ENCODE peak calls at places on chromosomes 4 and X, in six cellular contexts. S, T, H, L, K and B are unnamed samples.
A peak's percentile ranks its signal among the peaks of the same experiment; 100 is the strongest.

GRCh38 chr4:1293981-1294380 is 4.3 kb downstream of the MAEA start:
- DNase-seq in H (no peak), K (no peak), S (no peak), T (peak; percentile 79), L (no peak), B (no peak)

GRCh38 chr4:145287351-145287750 is 107.0 kb upstream of the OTUD4 start:
- DNase-seq in H (no peak), L (no peak), S (no peak), K (no peak), T (no peak), B (no peak)

GRCh38 chr4:74364649-74365491 is at the start of gene EREG:
- DNase-seq in H (peak; percentile 51), L (peak; percentile 77), S (peak; percentile 62), K (peak; percentile 6), T (peak; percentile 66), B (no peak)

GRCh38 chrX:136856527-136856926 is 24.0 kb downstream of the RBMX start:
- DNase-seq in T (no peak), S (no peak), H (no peak), K (no peak), L (no peak), B (no peak)

GRCh38 chrX:110646386-110646785 is 149.2 kb downstream of the CHRDL1 start:
- DNase-seq in S (no peak), T (no peak), K (no peak), H (no peak), L (no peak), B (no peak)

GRCh38 chr4:173457893-173458292 is 59.0 kb upstream of the SCRG1 start:
- DNase-seq in K (no peak), T (no peak), S (no peak), H (no peak), L (no peak), B (no peak)

GRCh38 chr4:126470862-126471261 is 1156.1 kb downstream of the FAT4 start:
- DNase-seq in L (peak; percentile 7), K (no peak), H (no peak), T (peak; percentile 2), S (no peak), B (no peak)

GRCh38 chrX:69073721-69074120 is 91.5 kb downstream of the PJA1 start:
- DNase-seq in H (no peak), T (no peak), K (no peak), S (no peak), L (no peak), B (no peak)

GRCh38 chr4:137212601-137213000 is 319.7 kb downstream of the PCDH18 start:
- DNase-seq in H (no peak), L (no peak), T (no peak), K (no peak), S (no peak), B (no peak)

GRCh38 chrX:65697915-65698796 is 30.7 kb downstream of the MSN start:
- DNase-seq in S (no peak), K (peak; percentile 61), H (no peak), L (peak; percentile 40), T (peak; percentile 27), B (peak; percentile 58)

GRCh38 chrX:132730726-132731125 is 227.7 kb downstream of the HS6ST2 start:
- DNase-seq in S (no peak), T (no peak), L (no peak), H (no peak), K (no peak), B (no peak)

GRCh38 chrX:71492086-71493065 is 40.5 kb upstream of the OGT start:
- DNase-seq in K (peak; percentile 24), T (peak; percentile 37), H (peak; percentile 14), L (peak; percentile 80), S (peak; percentile 3), B (peak; percentile 40)

GRCh38 chrX:150258176-150258425 is 105.0 kb upstream of the MAMLD1 start:
- DNase-seq in S (no peak), H (no peak), T (no peak), K (no peak), L (no peak), B (no peak)

GRCh38 chrX:6225307-6226052 is 3.2 kb downstream of the NLGN4X start:
- DNase-seq in L (no peak), K (no peak), T (no peak), S (peak; percentile 11), H (peak; percentile 5), B (no peak)

GRCh38 chrX:102067966-102068723 is 57.3 kb upstream of the TCEAL2 start:
- DNase-seq in H (peak; percentile 6), S (peak; percentile 14), K (no peak), T (no peak), L (peak; percentile 38), B (no peak)

GRCh38 chrX:100946521-100946920 is 17.8 kb upstream of the XKRX start:
- DNase-seq in K (no peak), H (no peak), L (peak; percentile 10), S (no peak), T (peak; percentile 2), B (no peak)

GRCh38 chr4:85740431-85740861 is 265.5 kb downstream of the ARHGAP24 start:
- DNase-seq in T (peak; percentile 21), L (peak; percentile 73), K (no peak), S (no peak), H (peak; percentile 26), B (no peak)

GRCh38 chr4:87529187-87529586 is at the start of gene SPARCL1:
- DNase-seq in T (no peak), H (no peak), S (no peak), L (no peak), K (peak; percentile 68), B (no peak)

GRCh38 chr4:113899260-113900177 is 79.9 kb downstream of the ARSJ start:
- DNase-seq in H (peak; percentile 45), T (no peak), K (no peak), S (no peak), L (no peak), B (no peak)

GRCh38 chrX:125131146-125131545 is 188.5 kb upstream of the TEX13C start:
- DNase-seq in K (no peak), H (peak; percentile 0), S (peak; percentile 14), L (peak; percentile 1), T (no peak), B (no peak)

GRCh38 chrX:83022020-83022419 is 486.1 kb upstream of the POU3F4 start:
- DNase-seq in H (no peak), T (no peak), L (no peak), K (no peak), S (no peak), B (no peak)

GRCh38 chrX:120334137-120334536 is 22.9 kb upstream of the TMEM255A start:
- DNase-seq in S (no peak), K (no peak), T (no peak), H (no peak), L (no peak), B (no peak)

GRCh38 chrX:44843318-44843702 is 511 bp upstream of the DUSP21 start:
- DNase-seq in T (no peak), H (peak; percentile 11), L (peak; percentile 5), S (no peak), K (no peak), B (no peak)

GRCh38 chr4:184067931-184068554 is 149.6 kb downstream of the ENPP6 start:
- DNase-seq in H (no peak), T (no peak), L (no peak), K (no peak), S (peak; percentile 13), B (no peak)

GRCh38 chrX:153929576-153929975 is 3.5 kb upstream of the ARHGAP4 start:
- DNase-seq in T (no peak), S (no peak), H (no peak), K (no peak), L (no peak), B (no peak)
- H3K4me1 ChIP-seq in T (peaks cover 12% of the 10 kb centered on the region), S (peaks cover 11% of the 10 kb centered on the region), H (peaks cover 7% of the 10 kb centered on the region), K (peaks cover 61% of the 10 kb centered on the region), L (no peaks in the 10 kb centered on the region), B (no peaks in the 10 kb centered on the region)

GRCh38 chr4:78660559-78660958 is 109.0 kb downstream of the ANXA3 start:
- DNase-seq in L (peak; percentile 54), T (no peak), K (no peak), H (no peak), S (no peak), B (no peak)

GRCh38 chr4:78661923-78662521 is 110.5 kb downstream of the ANXA3 start:
- DNase-seq in H (no peak), S (no peak), T (no peak), K (no peak), L (peak; percentile 69), B (no peak)

GRCh38 chr4:78659264-78659663 is 107.7 kb downstream of the ANXA3 start:
- DNase-seq in L (no peak), T (peak; percentile 32), H (no peak), K (peak; percentile 18), S (no peak), B (no peak)

GRCh38 chr4:78661086-78661690 is 109.6 kb downstream of the ANXA3 start:
- DNase-seq in S (no peak), T (no peak), K (no peak), H (no peak), L (no peak), B (no peak)

GRCh38 chr4:78659665-78660064 is 108.1 kb downstream of the ANXA3 start:
- DNase-seq in L (no peak), K (no peak), T (no peak), H (no peak), S (no peak), B (no peak)
- H3K4me1 ChIP-seq in L (peaks cover 60% of the 10 kb centered on the region), K (peaks cover 97% of the 10 kb centered on the region), T (peaks cover 26% of the 10 kb centered on the region), H (peaks cover 3% of the 10 kb centered on the region), S (no peaks in the 10 kb centered on the region), B (peaks cover 2% of the 10 kb centered on the region)

GRCh38 chr4:37601527-37601926 is 84.6 kb downstream of the RELL1 start:
- DNase-seq in T (peak; percentile 66), S (no peak), K (no peak), H (no peak), L (peak; percentile 74), B (no peak)

GRCh38 chr4:37603070-37603468 is 83.1 kb downstream of the RELL1 start:
- DNase-seq in T (peak; percentile 20), S (peak; percentile 74), K (peak; percentile 82), L (peak; percentile 71), H (peak; percentile 45), B (peak; percentile 87)

GRCh38 chr4:37602454-37603069 is 83.6 kb downstream of the RELL1 start:
- DNase-seq in K (no peak), S (no peak), T (no peak), L (no peak), H (no peak), B (no peak)

GRCh38 chr4:37604464-37604863 is 81.7 kb downstream of the RELL1 start:
- DNase-seq in S (no peak), T (peak; percentile 50), K (no peak), L (peak; percentile 75), H (peak; percentile 30), B (no peak)

GRCh38 chr4:37603711-37604110 is 82.5 kb downstream of the RELL1 start:
- DNase-seq in K (no peak), T (no peak), S (no peak), H (no peak), L (no peak), B (no peak)
- H3K4me1 ChIP-seq in K (peaks cover 20% of the 10 kb centered on the region), T (no peaks in the 10 kb centered on the region), S (no peaks in the 10 kb centered on the region), H (peaks cover 7% of the 10 kb centered on the region), L (peaks cover 10% of the 10 kb centered on the region), B (no peaks in the 10 kb centered on the region)

DNA sequence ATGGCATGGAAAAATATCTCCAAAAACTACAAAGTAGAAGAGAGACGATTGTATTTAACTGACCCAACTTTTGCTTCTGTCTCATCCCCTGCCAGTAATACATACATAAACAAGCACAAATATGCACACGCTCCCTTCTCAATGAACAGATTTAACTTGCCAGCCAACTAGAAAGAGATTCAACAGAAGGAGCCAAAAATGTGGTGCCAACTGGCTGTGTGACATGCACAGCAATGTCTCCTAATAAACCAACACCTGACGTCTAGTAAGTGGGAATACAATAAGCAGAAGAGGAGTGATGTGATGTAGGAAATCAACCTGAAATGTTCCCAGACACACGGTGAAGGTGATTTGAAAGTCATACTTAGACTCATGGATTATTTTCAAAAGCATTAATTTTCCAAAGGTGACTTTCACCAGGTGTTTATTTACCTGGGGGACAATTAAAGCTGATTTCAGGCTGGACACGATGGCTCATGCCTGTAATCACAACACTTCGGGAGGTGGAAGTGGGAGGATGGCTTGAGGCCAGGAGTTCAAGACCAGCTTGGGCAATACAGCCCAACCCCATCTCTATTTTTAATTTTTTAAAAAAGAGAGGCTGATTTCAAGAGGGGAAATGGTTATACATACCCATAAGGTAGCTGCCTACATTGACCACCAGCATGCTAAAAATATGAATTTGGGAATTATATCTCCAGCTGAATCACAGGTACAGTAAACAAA is 33.7 kb downstream of the SH3RF1 start:
- DNase-seq in L (no peak), K (peak; percentile 14), H (no peak), T (no peak), S (no peak), B (no peak)
- H3K4me1 ChIP-seq in L (peaks cover 68% of the 10 kb centered on the region), K (peaks cover 35% of the 10 kb centered on the region), H (peaks cover 58% of the 10 kb centered on the region), T (peaks cover 32% of the 10 kb centered on the region), S (no peaks in the 10 kb centered on the region), B (peaks cover 26% of the 10 kb centered on the region)